ENCODE peak calls at places on chromosomes 16 and 17, in five cellular contexts. G, J, U, K and A are unnamed samples.

GRCh38 chr17:18102640-18103039 is 5.9 kb upstream of the MYO15A start:
- DNase-seq in G (no peak), J (no peak), U (no peak), K (no peak), A (no peak)

GRCh38 chr16:79415983-79416641 is 184.4 kb downstream of the MAF start:
- DNase-seq in G (no peak), J (no peak), U (no peak), K (no peak), A (no peak)

GRCh38 chr17:82247175-82247823 is 18.5 kb downstream of the SLC16A3 start:
- DNase-seq in G (no peak), J (no peak), U (no peak), K (no peak), A (no peak)

GRCh38 chr16:81601008-81601428 is 156.4 kb downstream of the CMIP start:
- DNase-seq in G (no peak), J (peak; percentile 33), U (no peak), K (no peak), A (no peak)

GRCh38 chr17:15287533-15288267 is 22.6 kb upstream of the PMP22 start:
- DNase-seq in G (no peak), J (no peak), U (no peak), K (no peak), A (no peak)

GRCh38 chr17:49219987-49220386 is 9.5 kb downstream of the ABI3 start:
- DNase-seq in G (no peak), J (no peak), U (no peak), K (no peak), A (no peak)

GRCh38 chr17:49862781-49863331 is 15.0 kb upstream of the TAC4 start:
- DNase-seq in G (no peak), J (no peak), U (no peak), K (peak; percentile 42), A (no peak)

GRCh38 chr16:70395345-70395901 is 43.5 kb downstream of the ST3GAL2 start:
- DNase-seq in G (peak; percentile 67), J (peak; percentile 41), U (no peak), K (peak; percentile 74), A (no peak)

GRCh38 chr17:57338257-57338919 is 82.1 kb downstream of the MSI2 start:
- DNase-seq in G (no peak), J (no peak), U (no peak), K (no peak), A (no peak)

GRCh38 chr16:1002399-1003161 is 21.0 kb downstream of the SOX8 start:
- DNase-seq in G (no peak), J (peak; percentile 89), U (no peak), K (no peak), A (peak; percentile 15)

GRCh38 chr17:40360091-40360490 is 4.4 kb downstream of the GJD3 start:
- DNase-seq in G (no peak), J (no peak), U (no peak), K (no peak), A (no peak)

GRCh38 chr17:14670861-14671260 is 370.0 kb downstream of the HS3ST3B1 start:
- DNase-seq in G (no peak), J (no peak), U (no peak), K (no peak), A (no peak)

GRCh38 chr16:71344315-71344905 is 14.1 kb upstream of the CALB2 start:
- DNase-seq in G (no peak), J (no peak), U (no peak), K (no peak), A (no peak)

DNA sequence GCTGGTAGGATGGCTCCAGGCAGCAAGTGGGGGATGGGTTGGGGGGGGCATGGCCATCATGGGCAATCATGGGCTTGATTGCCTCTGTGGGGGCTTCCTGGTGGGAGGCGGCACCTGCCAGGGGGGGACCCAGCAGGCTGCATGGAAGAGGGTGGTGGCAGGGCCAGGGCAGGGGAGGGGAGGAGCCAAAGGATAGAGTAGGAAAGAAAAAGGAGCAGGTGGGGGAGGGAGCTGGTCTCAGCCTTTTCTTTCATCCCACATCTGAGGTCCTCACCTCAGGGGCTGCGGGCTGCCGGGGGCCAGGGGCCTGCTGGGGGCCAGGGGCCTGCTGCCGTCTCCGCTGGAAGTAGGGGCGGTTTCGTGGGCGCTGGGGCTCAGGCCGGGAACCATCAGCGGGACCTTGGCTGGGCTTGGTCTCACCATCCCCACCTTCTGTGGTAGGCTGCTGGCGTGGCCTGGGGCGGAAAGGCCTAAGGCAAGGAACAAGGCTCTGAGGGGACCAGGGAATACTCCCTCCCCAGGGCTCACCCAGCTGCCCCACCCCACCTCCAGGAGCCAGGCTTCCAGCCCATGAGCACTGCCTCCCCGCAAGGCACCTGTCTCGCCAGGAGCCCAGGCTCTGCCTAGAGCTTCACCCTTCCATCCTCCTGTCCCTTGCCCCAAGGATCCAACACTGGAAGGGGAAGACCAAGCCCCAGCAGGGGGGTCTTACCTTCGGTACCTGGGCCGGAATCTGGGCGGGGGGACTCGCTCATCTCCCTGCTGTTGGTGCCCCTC is 5.0 kb downstream of the YBX2 start:
- DNase-seq in G (no peak), J (no peak), U (no peak), K (no peak), A (no peak)
- H3K27me3 ChIP-seq in G (no peaks in the 10 kb centered on the region), J (peaks cover 38% of the 10 kb centered on the region), U (peaks cover 5% of the 10 kb centered on the region), K (no peaks in the 10 kb centered on the region), A (peaks cover 30% of the 10 kb centered on the region)

GRCh38 chr16:19499481-19499880 is 22.4 kb downstream of the GDE1 start:
- DNase-seq in G (no peak), J (no peak), U (no peak), K (no peak), A (no peak)

GRCh38 chr16:19503461-19504075 is 18.3 kb downstream of the GDE1 start:
- DNase-seq in G (no peak), J (no peak), U (no peak), K (no peak), A (no peak)

GRCh38 chr16:19497181-19497580 is 24.7 kb downstream of the GDE1 start:
- DNase-seq in G (no peak), J (no peak), U (no peak), K (peak; percentile 24), A (no peak)

GRCh38 chr16:19502395-19503131 is 19.3 kb downstream of the GDE1 start:
- DNase-seq in G (peak; percentile 55), J (peak; percentile 82), U (no peak), K (peak; percentile 76), A (no peak)

DNA sequence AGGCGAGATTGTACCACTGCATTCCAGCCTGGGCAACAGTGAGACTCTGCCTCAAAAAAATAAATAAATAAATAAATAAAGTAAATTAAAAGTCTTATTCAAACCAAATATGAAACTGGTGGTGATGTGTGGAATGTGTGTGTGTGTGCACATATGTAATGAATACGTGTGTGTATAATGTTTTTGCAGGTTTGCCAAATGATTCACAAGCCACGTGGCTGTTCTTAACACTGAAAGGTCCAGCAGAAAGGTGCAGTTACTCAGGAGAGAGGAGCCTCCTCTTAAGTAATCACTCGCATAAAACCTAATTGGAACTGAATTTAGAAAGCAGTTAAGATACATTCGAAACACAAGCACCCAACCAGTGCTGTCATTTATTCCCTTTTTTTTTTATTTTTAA is 22.9 kb downstream of the GDE1 start:
- DNase-seq in G (no peak), J (no peak), U (no peak), K (no peak), A (no peak)
- H3K36me3 ChIP-seq in G (peaks cover 15% of the 10 kb centered on the region), J (peaks cover 42% of the 10 kb centered on the region), U (peaks cover 25% of the 10 kb centered on the region), K (peaks cover 31% of the 10 kb centered on the region), A (peaks cover 6% of the 10 kb centered on the region)

GRCh38 chr16:86082400-86083030 is 183.6 kb downstream of the IRF8 start:
- DNase-seq in G (no peak), J (no peak), U (no peak), K (no peak), A (no peak)
- H3K27me3 ChIP-seq in G (no peaks in the 10 kb centered on the region), J (peaks cover 47% of the 10 kb centered on the region), U (no peaks in the 10 kb centered on the region), K (no peaks in the 10 kb centered on the region), A (peaks cover 14% of the 10 kb centered on the region)

GRCh38 chr17:76296186-76296585 is 11.9 kb downstream of the QRICH2 start:
- DNase-seq in G (no peak), J (no peak), U (no peak), K (no peak), A (no peak)
- H3K36me3 ChIP-seq in G (peaks cover 2% of the 10 kb centered on the region), J (no peaks in the 10 kb centered on the region), U (peaks cover 8% of the 10 kb centered on the region), K (peaks cover 11% of the 10 kb centered on the region), A (peaks cover 4% of the 10 kb centered on the region)

DNA sequence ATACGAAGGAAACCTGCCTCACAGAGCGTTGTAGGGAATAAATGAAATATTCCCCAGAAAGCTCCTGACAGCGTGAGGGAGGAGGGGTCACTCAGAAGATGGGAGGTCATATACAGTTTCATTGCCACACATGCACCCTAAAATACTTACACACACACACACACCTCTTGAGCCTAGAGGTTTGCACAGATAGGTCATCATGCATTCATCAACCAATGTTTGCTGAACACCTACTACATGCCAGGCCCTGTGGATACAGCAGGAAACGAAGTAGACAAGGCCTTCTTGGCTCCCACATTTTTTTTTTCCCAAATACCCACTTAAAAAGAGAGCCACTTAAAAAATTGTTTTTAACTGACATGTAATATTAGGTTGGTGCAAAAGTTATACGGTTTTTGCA is 907 bp upstream of the PLLP start:
- DNase-seq in G (no peak), J (no peak), U (no peak), K (no peak), A (no peak)
- H3K27me3 ChIP-seq in G (peaks cover 13% of the 10 kb centered on the region), J (peaks cover 35% of the 10 kb centered on the region), U (peaks cover 4% of the 10 kb centered on the region), K (no peaks in the 10 kb centered on the region), A (peaks cover 15% of the 10 kb centered on the region)

DNA sequence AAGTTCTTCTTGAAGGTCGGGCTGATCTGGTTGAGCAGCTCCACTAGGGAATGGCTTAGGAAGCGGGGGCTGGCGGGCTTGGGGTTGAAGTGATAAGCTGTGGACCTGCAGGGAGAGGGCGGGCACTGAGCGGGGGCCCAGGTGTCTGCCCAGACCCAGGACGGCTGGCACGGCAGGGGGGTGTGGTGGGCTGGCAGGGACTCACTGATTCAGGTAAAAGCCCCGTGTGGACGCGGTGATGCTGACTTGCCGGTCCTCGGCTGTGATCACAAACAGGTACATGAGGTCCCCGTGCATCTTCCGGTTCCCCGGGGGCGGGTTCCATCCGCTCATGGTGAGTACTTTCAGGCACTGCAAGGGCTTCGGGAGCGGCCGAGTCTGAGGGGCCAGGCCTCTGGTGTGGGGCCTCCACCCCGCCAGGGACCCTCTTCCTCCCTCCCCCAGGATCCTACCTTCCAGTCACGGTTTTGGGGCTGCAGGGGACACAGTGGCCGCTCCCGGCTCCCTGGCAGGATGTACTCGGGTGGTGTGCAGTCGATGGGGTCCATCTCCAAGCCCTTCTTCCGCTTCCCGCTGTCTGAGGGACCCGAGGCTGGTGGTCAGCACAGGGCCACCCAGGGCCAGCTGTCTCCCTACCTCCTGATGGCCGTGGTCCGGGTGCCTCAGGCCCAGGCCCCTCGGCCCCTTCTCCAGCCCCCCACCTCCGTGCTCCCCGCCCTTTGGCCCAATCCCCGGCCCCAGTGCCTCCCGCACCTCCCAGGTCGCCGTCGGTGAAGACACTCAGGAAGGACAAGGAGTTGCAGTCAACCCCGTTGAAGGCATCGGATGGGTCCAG is 10.2 kb downstream of the CLUH start:
- DNase-seq in G (no peak), J (no peak), U (no peak), K (no peak), A (no peak)
- H3K36me3 ChIP-seq in G (peaks cover 31% of the 10 kb centered on the region), J (peaks cover 71% of the 10 kb centered on the region), U (peaks cover 50% of the 10 kb centered on the region), K (peaks cover 64% of the 10 kb centered on the region), A (peaks cover 31% of the 10 kb centered on the region)

GRCh38 chr17:79202476-79202875 is 127.9 kb downstream of the ENGASE start:
- DNase-seq in G (no peak), J (no peak), U (no peak), K (no peak), A (no peak)

GRCh38 chr17:79203657-79204056 is 129.0 kb downstream of the ENGASE start:
- DNase-seq in G (no peak), J (no peak), U (no peak), K (no peak), A (no peak)

GRCh38 chr17:79203016-79203415 is 128.4 kb downstream of the ENGASE start:
- DNase-seq in G (no peak), J (no peak), U (no peak), K (no peak), A (no peak)

GRCh38 chr17:79201536-79202227 is 127.1 kb downstream of the ENGASE start:
- DNase-seq in G (no peak), J (no peak), U (no peak), K (no peak), A (no peak)

GRCh38 chr17:79201119-79201518 is 126.5 kb downstream of the ENGASE start:
- DNase-seq in G (no peak), J (no peak), U (no peak), K (no peak), A (no peak)
- H3K27me3 ChIP-seq in G (no peaks in the 10 kb centered on the region), J (peaks cover 45% of the 10 kb centered on the region), U (no peaks in the 10 kb centered on the region), K (no peaks in the 10 kb centered on the region), A (peaks cover 2% of the 10 kb centered on the region)